ENCODE peak calls at places on chromosomes 4 and X, in four cellular contexts. U is WTC11, F is K562, K is HepG2. J is an unnamed sample.

GRCh38 chrX:85836868-85837267 is 210.5 kb downstream of the CHM start:
- DNase-seq in U (no peak), F (no peak), K (no peak), J (no peak)

GRCh38 chr4:85475631-85476233 is 782 bp downstream of the ARHGAP24 start:
- DNase-seq in U (no peak), F (no peak), K (no peak), J (no peak)

GRCh38 chr4:87012265-87012953 is 77.6 kb downstream of the AFF1 start:
- DNase-seq in U (no peak), F (no peak), K (peak; percentile 63), J (no peak)

GRCh38 chr4:155582031-155582430 is 84.6 kb upstream of the GUCY1A1 start:
- DNase-seq in U (no peak), F (no peak), K (no peak), J (no peak)

GRCh38 chrX:115372026-115372610 is 82.6 kb downstream of the LUZP4 start:
- DNase-seq in U (no peak), F (no peak), K (no peak), J (peak; percentile 23)

GRCh38 chr4:3369781-3370660 is 71.7 kb upstream of the HGFAC start:
- DNase-seq in U (no peak), F (no peak), K (no peak), J (no peak)

GRCh38 chrX:22389544-22390243 is 117.0 kb downstream of the CBLL2 start:
- DNase-seq in U (no peak), F (no peak), K (no peak), J (peak; percentile 16)

GRCh38 chr4:116880625-116881024 is 204.8 kb downstream of the TRAM1L1 start:
- DNase-seq in U (no peak), F (no peak), K (no peak), J (no peak)

GRCh38 chr4:53633608-53634007 is 42.3 kb upstream of the LNX1 start:
- DNase-seq in U (no peak), F (no peak), K (no peak), J (no peak)

GRCh38 chrX:47802589-47802988 is 34.1 kb upstream of the ZNF81 start:
- DNase-seq in U (no peak), F (peak; percentile 36), K (peak; percentile 10), J (peak; percentile 33)

GRCh38 chrX:33686105-33686504 is 446.0 kb downstream of the FAM47A start:
- DNase-seq in U (no peak), F (no peak), K (no peak), J (no peak)

GRCh38 chr4:1008840-1009646 is 2.4 kb upstream of the FGFRL1 start:
- DNase-seq in U (peak; percentile 52), F (no peak), K (no peak), J (no peak)

GRCh38 chr4:1604181-1604705 is 79.9 kb downstream of the FAM53A start:
- DNase-seq in U (no peak), F (no peak), K (no peak), J (no peak)

GRCh38 chr4:153260553-153261306 is 56.5 kb downstream of the TRIM2 start:
- DNase-seq in U (no peak), F (no peak), K (no peak), J (no peak)

GRCh38 chr4:36900446-36900987 is 344.0 kb upstream of the NWD2 start:
- DNase-seq in U (peak; percentile 15), F (peak; percentile 27), K (no peak), J (no peak)

GRCh38 chrX:639151-639550 is 8.6 kb downstream of the SHOX start:
- DNase-seq in U (no peak), F (no peak), K (no peak), J (no peak)

GRCh38 chr4:6755088-6755753 is 27.3 kb upstream of the KIAA0232 start:
- DNase-seq in U (no peak), F (peak; percentile 46), K (peak; percentile 92), J (no peak)

GRCh38 chrX:14697453-14697852 is 168.1 kb downstream of the GLRA2 start:
- DNase-seq in U (peak; percentile 62), F (peak; percentile 25), K (peak; percentile 23), J (peak; percentile 60)

GRCh38 chr4:2246384-2247127 is 4.6 kb upstream of the HAUS3 start:
- DNase-seq in U (no peak), F (no peak), K (no peak), J (no peak)

GRCh38 chr4:145956288-145956890 is 17.8 kb upstream of the ZNF827 start:
- DNase-seq in U (peak; percentile 49), F (peak; percentile 51), K (peak; percentile 40), J (peak; percentile 71)

GRCh38 chr4:161256716-161257115 is 907.1 kb downstream of the FSTL5 start:
- DNase-seq in U (no peak), F (peak; percentile 1), K (peak; percentile 22), J (peak; percentile 30)

GRCh38 chr4:67332627-67333026 is 212.7 kb downstream of the CENPC start:
- DNase-seq in U (peak; percentile 31), F (peak; percentile 27), K (peak; percentile 16), J (peak; percentile 47)

DNA sequence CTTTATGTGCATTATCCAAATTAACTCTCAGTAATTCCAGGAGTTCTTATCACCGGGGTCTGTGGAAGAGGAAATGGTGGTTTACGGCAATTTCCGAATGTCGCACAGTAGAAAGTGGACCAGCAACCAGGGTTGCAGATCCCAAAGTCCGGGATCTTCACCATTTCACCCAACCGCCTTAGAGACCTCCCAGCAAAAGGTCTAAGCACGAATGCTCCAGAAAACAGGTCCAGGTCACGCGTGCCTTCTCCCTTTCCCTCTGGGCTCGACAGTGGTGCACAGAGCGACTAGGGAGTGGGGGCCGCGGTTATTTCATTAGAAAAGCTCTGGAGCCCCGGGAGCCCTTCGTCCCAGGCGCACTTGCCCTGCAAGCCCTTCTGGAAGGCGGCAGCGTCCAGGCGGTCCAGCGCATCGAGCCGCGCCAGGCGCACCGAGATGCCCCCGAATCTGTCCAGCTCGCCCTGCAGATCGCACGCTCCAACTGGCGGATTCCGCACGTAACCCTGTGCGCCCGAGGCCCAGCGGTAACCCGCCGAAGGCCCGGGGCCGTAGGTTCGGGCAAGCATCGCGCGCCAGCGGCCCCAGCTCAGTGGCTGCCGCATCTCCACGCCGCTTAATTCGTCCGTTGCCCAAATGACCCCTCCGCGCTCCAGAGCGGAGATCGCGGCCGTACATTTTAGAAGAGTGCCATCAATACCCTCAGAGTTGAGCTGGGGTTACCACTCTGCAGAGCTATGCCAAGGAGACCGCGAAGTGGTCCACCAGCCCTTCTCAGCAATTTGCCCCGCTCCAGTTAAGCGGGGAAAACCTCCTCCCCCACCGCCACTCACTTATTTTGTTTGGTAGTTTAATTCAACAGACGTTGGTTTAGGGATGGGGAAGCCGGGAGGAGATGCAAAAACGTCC is at the start of gene NUDT6:
- DNase-seq in U (peak; percentile 75), F (peak; percentile 80), K (peak; percentile 51), J (peak; percentile 66)
- TF ChIP-seq ELF4 in U (no peak), F (no peak), K (peak; percentile 20), J (no peak)

GRCh38 chr4:26204911-26205368 is 115.9 kb upstream of the RBPJ start:
- DNase-seq in U (peak; percentile 22), F (no peak), K (no peak), J (no peak)

GRCh38 chr4:26206339-26206738 is 114.5 kb upstream of the RBPJ start:
- DNase-seq in U (no peak), F (no peak), K (no peak), J (no peak)

GRCh38 chr4:26206981-26207380 is 113.8 kb upstream of the RBPJ start:
- DNase-seq in U (no peak), F (no peak), K (no peak), J (no peak)

GRCh38 chr4:26207631-26208030 is 113.2 kb upstream of the RBPJ start:
- DNase-seq in U (no peak), F (no peak), K (no peak), J (no peak)

DNA sequence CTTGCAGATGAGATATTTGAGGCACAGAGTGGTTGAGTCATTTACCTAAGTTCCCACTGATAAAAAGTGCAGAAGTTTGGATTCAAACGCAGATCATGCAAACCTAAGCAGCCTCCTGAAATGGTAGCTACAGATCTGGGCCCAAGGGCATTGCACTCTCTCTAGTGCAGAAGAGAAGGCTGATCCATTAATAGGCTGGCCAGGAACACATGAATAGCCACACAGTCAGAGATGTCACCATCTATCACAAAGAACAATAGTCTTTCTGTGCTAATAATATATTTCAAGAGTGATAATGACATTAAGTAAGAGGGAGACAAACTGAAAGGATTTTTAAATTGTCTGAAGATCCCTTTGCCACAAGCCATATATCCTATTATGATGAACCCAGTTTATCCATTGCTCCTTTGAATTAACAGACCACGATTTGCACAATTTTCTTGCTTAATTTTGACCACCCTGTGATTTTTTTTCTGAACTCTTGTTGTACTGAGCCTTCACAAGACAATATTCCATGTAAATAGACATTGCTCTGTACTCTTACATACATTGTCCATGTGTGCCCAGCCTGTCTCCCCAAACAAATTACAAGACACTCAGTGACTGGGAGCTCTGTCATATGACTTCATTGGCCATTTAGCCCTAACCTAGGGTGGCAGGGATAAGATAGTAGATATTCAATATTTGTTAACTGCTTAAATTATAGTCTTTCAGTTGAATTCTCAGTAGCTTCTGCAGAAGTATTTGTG is 112.4 kb upstream of the RBPJ start:
- DNase-seq in U (no peak), F (no peak), K (no peak), J (no peak)
- TF ChIP-seq SP1 in U (no peak), F (no peak), K (no peak), J (no peak)

GRCh38 chr4:168837922-168838321 is 172.1 kb downstream of the CBR4 start:
- DNase-seq in U (no peak), F (no peak), K (no peak), J (no peak)
- TF ChIP-seq ELF4 in U (no peak), F (no peak), K (no peak), J (no peak)

GRCh38 chr4:74168841-74169240 is 10.9 kb downstream of the MTHFD2L start:
- DNase-seq in U (no peak), F (no peak), K (no peak), J (no peak)
- TF ChIP-seq SP1 in U (no peak), F (no peak), K (no peak), J (no peak)

GRCh38 chrX:140701480-140701879 is 8.1 kb upstream of the LINC00632 start:
- DNase-seq in U (no peak), F (peak; percentile 10), K (no peak), J (peak; percentile 35)
- TF ChIP-seq ELF4 in U (no peak), F (no peak), K (no peak), J (no peak)

GRCh38 chr4:136935305-136935704 is 597.0 kb downstream of the PCDH18 start:
- DNase-seq in U (no peak), F (no peak), K (no peak), J (no peak)
- TF ChIP-seq SP1 in U (no peak), F (no peak), K (no peak), J (no peak)

GRCh38 chrX:96480081-96480480 is 204.6 kb upstream of the DIAPH2 start:
- DNase-seq in U (no peak), F (no peak), K (no peak), J (no peak)
- TF ChIP-seq ELF4 in U (no peak), F (no peak), K (no peak), J (no peak)

GRCh38 chr4:168308912-168309311 is 9.6 kb downstream of the DDX60 start:
- DNase-seq in U (no peak), F (no peak), K (no peak), J (no peak)

GRCh38 chr4:168306476-168306875 is 12.1 kb downstream of the DDX60 start:
- DNase-seq in U (no peak), F (no peak), K (no peak), J (no peak)

GRCh38 chr4:168304744-168305459 is 13.7 kb downstream of the DDX60 start:
- DNase-seq in U (no peak), F (no peak), K (no peak), J (no peak)

DNA sequence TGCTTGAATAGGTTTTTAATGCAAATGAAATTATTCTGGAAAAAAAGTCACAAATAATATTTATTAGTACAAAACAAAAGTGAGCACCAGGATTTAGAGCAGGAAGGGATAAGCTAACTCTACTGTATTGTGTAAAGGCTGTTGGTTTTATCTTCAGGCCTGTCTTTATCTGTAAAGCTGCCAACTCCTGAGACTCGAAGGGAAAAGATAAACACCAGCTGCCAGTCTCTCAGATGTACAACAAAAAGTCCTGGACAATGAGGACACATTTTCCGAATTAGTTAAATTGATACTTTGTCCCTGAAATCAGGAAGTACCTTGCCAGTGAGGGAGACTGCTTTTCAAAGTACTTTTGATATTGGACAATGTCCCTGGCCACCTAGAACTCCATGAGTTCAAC is 8.8 kb downstream of the DDX60 start:
- DNase-seq in U (no peak), F (no peak), K (no peak), J (no peak)
- TF ChIP-seq SP1 in U (no peak), F (no peak), K (no peak), J (no peak)

J was measured in HEK293T.